ENCODE peak calls at places on chromosomes 6 and 20, in nine cellular contexts. K, N, P, S, H, I, M, J and O are unnamed samples.

GRCh38 chr20:62502496-62503095 is 26.8 kb upstream of the GATA5 start:
- DNase-seq in P (no peak), K (no peak), J (no peak), H (no peak), S (no peak), N (no peak), M (no peak), I (no peak), O (no peak)

GRCh38 chr20:8267009-8267408 is 134.9 kb downstream of the PLCB1 start:
- DNase-seq in K (no peak), N (no peak), I (no peak), P (no peak), M (no peak), J (no peak), H (no peak), S (no peak), O (no peak)

GRCh38 chr6:17470953-17471335 is 77.5 kb downstream of the CAP2 start:
- DNase-seq in H (no peak), P (no peak), J (peak), K (no peak), M (no peak), I (no peak), N (no peak), S (no peak), O (no peak)

GRCh38 chr6:27495386-27496135 is 22.7 kb upstream of the ZNF184 start:
- DNase-seq in J (no peak), P (no peak), I (no peak), N (peak), S (no peak), H (peak), M (no peak), K (peak), O (no peak)

GRCh38 chr6:9412951-9413559 is 977.7 kb upstream of the SLC35B3 start:
- DNase-seq in S (no peak), J (no peak), N (no peak), K (no peak), M (peak), I (peak), P (no peak), H (no peak), O (no peak)

GRCh38 chr6:131038612-131039344 is 24.3 kb downstream of the EPB41L2 start:
- DNase-seq in J (no peak), N (no peak), S (no peak), M (no peak), K (no peak), H (no peak), I (no peak), P (no peak), O (no peak)

GRCh38 chr6:108966855-108967755 is 118.9 kb downstream of the ARMC2 start:
- DNase-seq in K (peak), P (no peak), H (no peak), M (peak), N (no peak), I (no peak), S (no peak), J (no peak), O (no peak)

GRCh38 chr20:14979472-14979986 is 642.1 kb upstream of the FLRT3 start:
- DNase-seq in N (no peak), S (no peak), I (no peak), J (no peak), H (no peak), K (no peak), P (no peak), M (no peak), O (no peak)

GRCh38 chr6:21437583-21437982 is 156.0 kb upstream of the SOX4 start:
- DNase-seq in P (no peak), J (no peak), K (no peak), N (no peak), I (no peak), H (no peak), S (no peak), M (no peak), O (no peak)

GRCh38 chr6:109453594-109454482 is 1.7 kb downstream of the MICAL1 start:
- DNase-seq in J (no peak), K (peak), I (no peak), P (no peak), H (peak), N (no peak), S (no peak), M (no peak), O (no peak)

GRCh38 chr6:157184202-157185015 is 138.9 kb downstream of the TMEM242 start:
- DNase-seq in S (peak), I (no peak), M (peak), P (peak), N (peak), K (peak), H (peak), J (peak), O (no peak)

GRCh38 chr6:156859686-156860085 is 82.5 kb downstream of the ARID1B start:
- DNase-seq in I (no peak), N (no peak), K (no peak), M (no peak), S (no peak), H (no peak), P (no peak), J (no peak), O (no peak)

GRCh38 chr20:11993886-11994466 is 76.3 kb downstream of the BTBD3 start:
- DNase-seq in J (no peak), H (no peak), K (no peak), P (no peak), I (peak), S (no peak), M (no peak), N (no peak), O (no peak)

GRCh38 chr6:100366419-100366818 is 98.3 kb downstream of the SIM1 start:
- DNase-seq in K (no peak), S (no peak), J (no peak), P (no peak), M (peak), H (no peak), I (no peak), N (no peak), O (no peak)

GRCh38 chr6:109473120-109473519 is 9.9 kb downstream of the ZBTB24 start:
- DNase-seq in J (no peak), P (no peak), S (no peak), K (no peak), I (no peak), H (no peak), N (no peak), M (no peak), O (no peak)

GRCh38 chr6:163726037-163726695 is 311.6 kb downstream of the QKI start:
- DNase-seq in P (no peak), I (no peak), H (no peak), S (no peak), M (no peak), K (no peak), J (no peak), N (no peak), O (no peak)

GRCh38 chr20:53957421-53958172 is 112.8 kb downstream of the BCAS1 start:
- DNase-seq in J (no peak), K (no peak), P (no peak), S (no peak), M (no peak), I (no peak), N (no peak), H (no peak), O (no peak)
- TF ChIP-seq CTCF in J (peak), K (no peak), P (no peak), S (no peak), M (no peak), I (no peak), N (peak), H (no peak), O (no peak)

GRCh38 chr20:4011226-4011975 is 4.0 kb downstream of the RNF24 start:
- DNase-seq in K (no peak), N (no peak), J (no peak), I (no peak), M (no peak), S (no peak), H (no peak), P (no peak), O (no peak)
- TF ChIP-seq CTCF in K (no peak), N (peak), J (no peak), I (no peak), M (no peak), S (no peak), H (no peak), P (no peak), O (no peak)

GRCh38 chr20:46023148-46023484 is 5.9 kb upstream of the SLC12A5 start:
- DNase-seq in K (no peak), S (no peak), M (no peak), J (no peak), H (no peak), P (no peak), N (no peak), I (no peak), O (no peak)
- TF ChIP-seq CTCF in K (no peak), S (peak), M (peak), J (no peak), H (peak), P (no peak), N (no peak), I (no peak), O (no peak)

GRCh38 chr20:53914861-53915458 is 155.4 kb downstream of the BCAS1 start:
- DNase-seq in H (no peak), K (no peak), M (no peak), P (no peak), J (no peak), N (no peak), S (no peak), I (no peak), O (no peak)
- TF ChIP-seq CTCF in H (no peak), K (no peak), M (no peak), P (no peak), J (no peak), N (no peak), S (no peak), I (no peak), O (no peak)

GRCh38 chr6:138652824-138653223 is 120.7 kb upstream of the CCDC28A start:
- DNase-seq in M (no peak), N (no peak), P (no peak), J (no peak), K (no peak), H (no peak), S (no peak), I (no peak), O (no peak)

GRCh38 chr6:138645976-138646640 is 127.5 kb upstream of the CCDC28A start:
- DNase-seq in I (no peak), P (no peak), K (no peak), S (no peak), N (no peak), H (no peak), J (no peak), M (no peak), O (no peak)

GRCh38 chr6:138651491-138651890 is 122.1 kb upstream of the CCDC28A start:
- DNase-seq in I (no peak), J (no peak), H (no peak), N (no peak), M (no peak), S (no peak), P (no peak), K (no peak), O (no peak)

GRCh38 chr6:138647006-138647405 is 126.6 kb upstream of the CCDC28A start:
- DNase-seq in K (no peak), S (no peak), J (peak), H (no peak), P (no peak), M (no peak), I (no peak), N (no peak), O (no peak)

DNA sequence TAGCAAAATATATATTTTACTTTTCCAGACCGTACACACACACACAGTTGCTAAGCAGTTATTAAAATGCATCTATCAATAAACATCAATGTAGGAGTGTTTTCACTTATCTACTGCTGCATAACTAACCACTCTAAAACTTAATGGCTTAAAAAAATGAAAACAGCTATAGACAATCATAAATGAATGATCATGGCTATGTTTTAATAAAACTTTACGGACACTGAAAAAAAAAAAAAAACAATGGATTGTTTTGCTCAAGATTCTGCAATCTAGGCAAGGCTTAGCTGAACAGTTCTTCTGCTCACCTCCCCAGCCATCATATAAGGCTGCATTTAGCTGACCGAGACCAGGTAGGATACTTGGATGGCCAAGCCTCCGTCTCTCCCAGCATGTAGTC is 125.4 kb upstream of the CCDC28A start:
- DNase-seq in S (no peak), J (no peak), K (no peak), N (no peak), M (no peak), P (no peak), H (no peak), I (no peak), O (no peak)
- TF ChIP-seq CTCF in S (no peak), J (no peak), K (no peak), N (no peak), M (no peak), P (no peak), H (no peak), I (no peak), O (no peak)

GRCh38 chr20:37411408-37412306 is 65.7 kb downstream of the SRC start:
- DNase-seq in J (no peak), H (no peak), S (no peak), I (no peak), K (no peak), N (no peak), P (no peak), M (no peak), O (no peak)
- TF ChIP-seq CTCF in J (no peak), H (no peak), S (no peak), I (no peak), K (no peak), N (no peak), P (no peak), M (no peak), O (no peak)

GRCh38 chr6:44029489-44030185 is 97.6 kb downstream of the MRPL14 start:
- DNase-seq in K (no peak), P (peak), H (no peak), I (no peak), M (no peak), S (no peak), N (no peak), J (no peak), O (no peak)

GRCh38 chr6:44025226-44025625 is 102.0 kb downstream of the MRPL14 start:
- DNase-seq in I (no peak), P (no peak), N (no peak), H (no peak), K (no peak), J (no peak), S (no peak), M (no peak), O (no peak)

GRCh38 chr6:44024597-44025219 is 102.5 kb downstream of the MRPL14 start:
- DNase-seq in I (no peak), N (no peak), J (no peak), M (no peak), K (no peak), S (no peak), P (peak), H (no peak), O (no peak)

GRCh38 chr6:44030812-44031454 is 96.3 kb downstream of the MRPL14 start:
- DNase-seq in S (no peak), N (no peak), M (no peak), H (no peak), K (no peak), I (no peak), P (peak), J (no peak), O (peak)

DNA sequence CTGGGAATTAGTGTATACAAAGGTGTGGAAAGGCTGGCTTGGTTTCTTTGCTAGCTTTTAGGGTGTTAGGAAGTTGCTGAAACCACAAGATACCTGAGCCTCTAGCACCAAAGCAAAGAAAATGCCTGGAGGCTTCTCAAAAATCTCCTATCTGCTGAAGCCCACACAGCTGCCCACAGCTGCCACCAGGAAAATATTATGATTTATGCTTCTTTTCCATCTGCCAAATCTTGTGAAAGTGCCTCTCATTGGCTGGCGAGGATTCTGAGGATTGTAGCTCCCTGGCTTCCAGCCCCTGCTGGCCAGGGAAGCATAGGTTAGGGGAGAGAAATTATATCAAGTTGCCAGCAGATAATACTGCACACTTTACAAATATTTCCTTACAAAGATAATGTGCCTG is 98.5 kb downstream of the MRPL14 start:
- DNase-seq in K (no peak), H (no peak), J (no peak), S (no peak), I (no peak), P (peak), N (no peak), M (no peak), O (no peak)
- TF ChIP-seq CTCF in K (no peak), H (no peak), J (peak), S (no peak), I (no peak), P (no peak), N (no peak), M (no peak), O (no peak)

DNA sequence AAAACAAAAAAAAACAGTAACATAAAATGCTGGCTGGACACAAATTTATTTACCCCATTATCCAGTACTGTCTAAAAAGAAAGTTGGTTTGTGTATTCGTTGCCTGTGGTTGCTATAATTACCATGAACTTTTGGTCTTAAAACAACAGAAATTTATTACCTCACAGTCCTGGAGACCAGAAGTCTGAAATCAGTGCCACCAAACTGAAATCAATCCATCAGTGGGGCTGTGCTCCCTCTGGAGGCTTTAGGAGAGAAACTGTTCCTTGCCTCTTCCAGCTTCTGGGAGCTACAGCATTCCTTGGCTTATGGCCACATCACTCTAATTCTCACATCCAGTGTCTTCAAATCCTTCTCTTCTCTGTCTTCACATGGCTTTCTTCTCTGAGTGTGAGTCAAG is 79.4 kb downstream of the SNX5 start:
- DNase-seq in J (no peak), K (no peak), H (no peak), S (no peak), I (no peak), M (no peak), P (no peak), N (no peak), O (no peak)
- TF ChIP-seq CTCF in J (peak), K (no peak), H (no peak), S (no peak), I (peak), M (no peak), P (no peak), N (no peak), O (no peak)